ENCODE peak calls at places on chromosome 4, in six cellular contexts. One of them, this sample, is unnamed.

GRCh38 chr4:187171731-187172339 is 448.2 kb upstream of the FAT1 start:
- DNase-seq in GM13976: no peak
- DNase-seq in mammary epithelial cell: no peak
- DNase-seq in HFF-Myc: peak
- DNase-seq in adrenal gland: no peak
- DNase-seq in A549: no peak
- DNase-seq in this sample: no peak

GRCh38 chr4:42995343-42995944 is 102.9 kb downstream of the GRXCR1 start:
- DNase-seq in GM13976: peak
- DNase-seq in HFF-Myc: peak
- DNase-seq in mammary epithelial cell: peak
- DNase-seq in A549: peak
- DNase-seq in adrenal gland: no peak
- DNase-seq in this sample: peak

GRCh38 chr4:1401409-1402020 is 4.7 kb downstream of the NKX1-1 start:
- DNase-seq in adrenal gland: peak
- DNase-seq in mammary epithelial cell: no peak
- DNase-seq in HFF-Myc: no peak
- DNase-seq in GM13976: no peak
- DNase-seq in A549: no peak
- DNase-seq in this sample: no peak

GRCh38 chr4:3045500-3045850 is 28.9 kb downstream of the HTT-AS start:
- DNase-seq in mammary epithelial cell: peak
- DNase-seq in adrenal gland: peak
- DNase-seq in HFF-Myc: no peak
- DNase-seq in GM13976: peak
- DNase-seq in A549: no peak
- DNase-seq in this sample: no peak

GRCh38 chr4:111630705-111631104 is 514.5 kb upstream of the FAM241A start:
- DNase-seq in HFF-Myc: no peak
- DNase-seq in GM13976: no peak
- DNase-seq in A549: no peak
- DNase-seq in adrenal gland: no peak
- DNase-seq in mammary epithelial cell: no peak
- DNase-seq in this sample: no peak

GRCh38 chr4:56276547-56276946 is 110.7 kb downstream of the AASDH start:
- DNase-seq in A549: no peak
- DNase-seq in GM13976: no peak
- DNase-seq in adrenal gland: no peak
- DNase-seq in HFF-Myc: no peak
- DNase-seq in mammary epithelial cell: peak
- DNase-seq in this sample: no peak

GRCh38 chr4:172716291-172716690 is 452.3 kb upstream of the GALNT7 start:
- DNase-seq in HFF-Myc: no peak
- DNase-seq in A549: no peak
- DNase-seq in mammary epithelial cell: no peak
- DNase-seq in adrenal gland: no peak
- DNase-seq in GM13976: no peak
- DNase-seq in this sample: no peak

GRCh38 chr4:37762294-37763163 is 64.0 kb upstream of the PGM2 start:
- DNase-seq in mammary epithelial cell: peak
- DNase-seq in GM13976: no peak
- DNase-seq in adrenal gland: no peak
- DNase-seq in HFF-Myc: no peak
- DNase-seq in A549: no peak
- DNase-seq in this sample: peak

GRCh38 chr4:144820706-144821105 is 174.8 kb downstream of the HHIP start:
- DNase-seq in HFF-Myc: peak
- DNase-seq in A549: no peak
- DNase-seq in mammary epithelial cell: no peak
- DNase-seq in GM13976: no peak
- DNase-seq in adrenal gland: no peak
- DNase-seq in this sample: no peak

DNA sequence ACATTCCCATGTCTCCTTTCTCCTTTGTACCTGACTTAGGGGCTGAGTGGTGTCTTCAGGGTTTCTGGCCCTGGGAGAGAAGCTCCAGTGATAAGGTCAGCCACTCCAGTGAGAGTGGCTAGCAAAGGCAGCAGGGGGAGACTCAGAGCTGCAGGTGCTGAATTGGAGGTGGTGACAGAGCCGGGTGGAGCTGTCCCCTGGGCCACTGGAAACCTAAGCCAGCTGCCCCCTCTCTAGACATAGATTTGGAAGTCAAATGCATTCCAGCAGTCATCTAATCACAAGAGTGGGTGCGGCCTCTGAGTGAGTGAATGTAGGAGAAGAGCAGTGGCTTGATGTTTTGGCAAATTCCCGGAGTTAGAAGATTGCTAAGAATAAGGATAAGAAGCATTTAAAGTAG is 28.5 kb downstream of the TRIM2 start:
- DNase-seq in GM13976: no peak
- DNase-seq in A549: peak
- DNase-seq in HFF-Myc: no peak
- DNase-seq in adrenal gland: no peak
- DNase-seq in mammary epithelial cell: peak
- DNase-seq in this sample: no peak
- TF ChIP-seq CTCF in GM13976: no peak
- TF ChIP-seq CTCF in A549: no peak
- TF ChIP-seq CTCF in HFF-Myc: peak
- TF ChIP-seq CTCF in adrenal gland: no peak
- TF ChIP-seq CTCF in mammary epithelial cell: peak
- TF ChIP-seq CTCF in this sample: no peak

GRCh38 chr4:83281326-83281725 is 3.3 kb downstream of the COQ2 start:
- DNase-seq in GM13976: no peak
- DNase-seq in HFF-Myc: no peak
- DNase-seq in adrenal gland: no peak
- DNase-seq in A549: no peak
- DNase-seq in mammary epithelial cell: no peak
- DNase-seq in this sample: no peak

GRCh38 chr4:83282049-83282535 is 2.5 kb downstream of the COQ2 start:
- DNase-seq in A549: peak
- DNase-seq in GM13976: peak
- DNase-seq in adrenal gland: no peak
- DNase-seq in mammary epithelial cell: peak
- DNase-seq in HFF-Myc: no peak
- DNase-seq in this sample: peak

GRCh38 chr4:83285022-83285387 is 407 bp upstream of the COQ2 start:
- DNase-seq in mammary epithelial cell: peak
- DNase-seq in adrenal gland: peak
- DNase-seq in HFF-Myc: no peak
- DNase-seq in GM13976: peak
- DNase-seq in A549: peak
- DNase-seq in this sample: peak

DNA sequence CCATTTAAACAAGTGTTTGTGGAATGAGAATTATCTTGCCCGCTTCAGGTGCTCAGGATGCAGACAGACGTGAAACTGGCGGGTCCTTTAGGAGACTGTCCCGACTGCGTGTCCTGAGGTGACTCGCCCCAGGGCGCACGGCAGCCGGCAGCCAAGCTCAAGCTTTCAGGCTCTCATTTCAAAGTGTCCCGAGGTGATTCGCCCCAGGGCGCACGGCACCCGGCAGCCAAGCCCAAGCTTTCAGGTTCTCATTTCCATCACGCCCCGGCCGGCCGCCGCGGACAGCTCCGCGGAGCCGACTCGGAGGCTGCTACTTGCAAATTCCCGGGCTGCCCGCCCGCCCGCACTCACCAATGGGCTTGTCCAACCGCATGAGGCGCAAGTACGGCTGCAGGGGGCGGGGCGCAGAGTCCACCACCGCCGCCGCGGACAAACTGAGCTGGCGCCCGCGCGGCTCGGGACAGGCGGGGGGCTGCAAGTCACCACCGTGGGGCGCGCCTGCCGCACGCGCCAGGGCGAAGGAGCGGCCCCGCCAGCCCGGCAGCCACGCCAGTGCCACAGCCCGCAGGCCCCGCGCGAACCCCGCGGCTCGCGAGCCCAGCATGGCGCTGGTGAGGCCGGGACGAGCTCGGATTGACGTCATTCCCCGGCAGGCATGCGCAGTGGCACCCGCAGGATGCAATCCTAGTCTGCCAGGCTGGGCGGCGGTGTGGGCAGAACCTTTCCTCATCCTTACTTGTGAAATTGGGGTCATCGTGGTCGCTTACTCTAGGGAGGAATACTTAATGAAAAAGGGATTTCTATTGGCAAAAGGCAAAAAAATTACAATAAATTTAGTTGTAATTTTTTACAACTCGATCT is at the start of gene COQ2:
- DNase-seq in GM13976: peak
- DNase-seq in A549: peak
- DNase-seq in adrenal gland: peak
- DNase-seq in mammary epithelial cell: peak
- DNase-seq in HFF-Myc: peak
- DNase-seq in this sample: peak
- TF ChIP-seq CTCF in GM13976: peak
- TF ChIP-seq CTCF in A549: peak
- TF ChIP-seq CTCF in adrenal gland: peak
- TF ChIP-seq CTCF in mammary epithelial cell: peak
- TF ChIP-seq CTCF in HFF-Myc: no peak
- TF ChIP-seq CTCF in this sample: peak

GRCh38 chr4:6109842-6110560 is 90.3 kb downstream of the JAKMIP1 start:
- DNase-seq in A549: peak
- DNase-seq in mammary epithelial cell: peak
- DNase-seq in HFF-Myc: no peak
- DNase-seq in GM13976: no peak
- DNase-seq in adrenal gland: no peak
- DNase-seq in this sample: peak
- TF ChIP-seq CTCF in A549: no peak
- TF ChIP-seq CTCF in mammary epithelial cell: peak
- TF ChIP-seq CTCF in HFF-Myc: no peak
- TF ChIP-seq CTCF in GM13976: no peak
- TF ChIP-seq CTCF in adrenal gland: no peak
- TF ChIP-seq CTCF in this sample: peak

DNA sequence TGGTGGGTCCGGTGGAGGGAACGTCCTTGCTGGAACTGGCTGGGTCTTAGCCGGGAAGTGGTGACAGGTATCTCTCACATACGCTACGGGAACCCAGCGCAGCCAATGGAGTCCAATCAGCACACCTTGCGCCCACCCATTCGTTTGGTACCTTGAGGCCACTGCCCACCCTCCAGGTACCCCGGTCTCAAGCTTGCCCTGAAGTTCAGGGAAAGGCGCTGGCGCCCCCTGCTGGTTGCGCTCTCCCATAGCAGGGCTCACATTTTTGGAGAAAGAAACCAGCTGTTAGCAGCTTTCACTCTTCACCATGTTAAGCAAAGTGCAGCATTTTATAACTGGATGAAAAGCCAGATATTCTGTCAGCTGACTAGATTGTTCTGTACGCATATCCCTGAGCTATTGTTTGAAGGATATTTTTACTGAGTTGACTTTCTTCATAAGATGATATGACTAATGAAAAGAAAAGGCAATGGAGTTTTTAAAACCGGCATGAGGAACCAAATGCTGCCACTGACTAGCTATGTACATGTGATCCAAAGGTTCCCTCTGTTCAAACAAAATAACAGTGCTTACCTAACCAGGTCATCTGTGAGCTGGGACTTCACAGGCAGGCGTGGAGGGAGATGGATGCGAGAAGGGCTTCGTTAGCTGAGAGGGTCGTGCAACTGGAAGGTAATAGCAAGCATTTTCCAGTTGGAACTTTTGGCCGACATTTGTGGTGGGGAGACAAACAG is 43.7 kb downstream of the OTOP1 start:
- DNase-seq in mammary epithelial cell: no peak
- DNase-seq in A549: peak
- DNase-seq in GM13976: peak
- DNase-seq in adrenal gland: no peak
- DNase-seq in HFF-Myc: no peak
- DNase-seq in this sample: peak
- TF ChIP-seq CTCF in mammary epithelial cell: peak
- TF ChIP-seq CTCF in A549: peak
- TF ChIP-seq CTCF in GM13976: peak
- TF ChIP-seq CTCF in adrenal gland: no peak
- TF ChIP-seq CTCF in HFF-Myc: peak
- TF ChIP-seq CTCF in this sample: peak

GRCh38 chr4:103204114-103204513 is 6.0 kb upstream of the CENPE start:
- DNase-seq in A549: no peak
- DNase-seq in mammary epithelial cell: peak
- DNase-seq in GM13976: no peak
- DNase-seq in adrenal gland: no peak
- DNase-seq in HFF-Myc: no peak
- DNase-seq in this sample: no peak
- TF ChIP-seq CTCF in A549: peak
- TF ChIP-seq CTCF in mammary epithelial cell: peak
- TF ChIP-seq CTCF in GM13976: no peak
- TF ChIP-seq CTCF in adrenal gland: no peak
- TF ChIP-seq CTCF in HFF-Myc: peak
- TF ChIP-seq CTCF in this sample: peak

DNA sequence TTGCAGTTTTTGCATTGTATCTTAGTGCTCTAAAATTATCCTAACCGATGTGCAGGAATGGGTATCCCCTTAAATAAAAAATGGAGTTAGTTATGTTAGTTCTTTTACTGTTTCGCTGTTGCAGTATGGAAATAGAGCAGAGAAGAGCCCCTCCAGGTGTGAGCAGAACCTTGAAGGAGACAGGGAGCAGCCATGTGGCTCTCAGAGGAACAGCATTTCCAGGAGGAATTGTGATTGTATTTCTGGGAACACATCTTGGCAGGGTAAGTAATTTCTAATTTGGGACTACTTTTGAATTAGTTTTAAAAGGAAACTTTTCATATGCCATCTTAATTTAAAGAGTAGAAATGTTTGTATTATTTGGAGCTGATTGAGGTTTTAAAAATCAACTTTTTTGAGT is 5.3 kb upstream of the CCDC158 start:
- DNase-seq in GM13976: no peak
- DNase-seq in mammary epithelial cell: peak
- DNase-seq in HFF-Myc: no peak
- DNase-seq in A549: no peak
- DNase-seq in adrenal gland: no peak
- DNase-seq in this sample: no peak
- TF ChIP-seq CTCF in GM13976: no peak
- TF ChIP-seq CTCF in mammary epithelial cell: peak
- TF ChIP-seq CTCF in HFF-Myc: no peak
- TF ChIP-seq CTCF in A549: peak
- TF ChIP-seq CTCF in adrenal gland: no peak
- TF ChIP-seq CTCF in this sample: no peak

GRCh38 chr4:141134586-141134985 is 1.3 kb upstream of the RNF150 start:
- DNase-seq in mammary epithelial cell: no peak
- DNase-seq in GM13976: no peak
- DNase-seq in A549: no peak
- DNase-seq in HFF-Myc: no peak
- DNase-seq in adrenal gland: no peak
- DNase-seq in this sample: no peak

GRCh38 chr4:141132689-141133145 is 552 bp downstream of the RNF150 start:
- DNase-seq in GM13976: peak
- DNase-seq in adrenal gland: peak
- DNase-seq in mammary epithelial cell: no peak
- DNase-seq in A549: peak
- DNase-seq in HFF-Myc: no peak
- DNase-seq in this sample: peak

GRCh38 chr4:141131738-141132688 is 1.3 kb downstream of the RNF150 start:
- DNase-seq in GM13976: peak
- DNase-seq in HFF-Myc: no peak
- DNase-seq in adrenal gland: peak
- DNase-seq in mammary epithelial cell: peak
- DNase-seq in A549: no peak
- DNase-seq in this sample: no peak

GRCh38 chr4:141133146-141134006 is at the start of gene RNF150:
- DNase-seq in A549: peak
- DNase-seq in GM13976: peak
- DNase-seq in mammary epithelial cell: peak
- DNase-seq in adrenal gland: peak
- DNase-seq in HFF-Myc: peak
- DNase-seq in this sample: peak

GRCh38 chr4:141134051-141134450 is 782 bp upstream of the RNF150 start:
- DNase-seq in GM13976: no peak
- DNase-seq in mammary epithelial cell: no peak
- DNase-seq in A549: no peak
- DNase-seq in HFF-Myc: no peak
- DNase-seq in adrenal gland: no peak
- DNase-seq in this sample: no peak
- TF ChIP-seq CTCF in GM13976: no peak
- TF ChIP-seq CTCF in mammary epithelial cell: no peak
- TF ChIP-seq CTCF in A549: no peak
- TF ChIP-seq CTCF in HFF-Myc: no peak
- TF ChIP-seq CTCF in adrenal gland: no peak
- TF ChIP-seq CTCF in this sample: no peak